ENCODE peak calls at places on chromosomes 7 and 10, in four cellular contexts. E is H1, F is GM12878, J is GM12892. P is an unnamed sample.

GRCh38 chr7:1819258-1819841 is 149.3 kb downstream of the ELFN1 start:
- DNase-seq in E (no peak), F (no peak), J (no peak), P (no peak)

GRCh38 chr10:12946372-12946771 is 55.1 kb downstream of the CCDC3 start:
- DNase-seq in E (no peak), F (no peak), J (no peak), P (no peak)

GRCh38 chr7:41621953-41622831 is 80.7 kb downstream of the INHBA start:
- DNase-seq in E (no peak), F (no peak), J (no peak), P (no peak)

GRCh38 chr10:23341004-23341403 is 3.6 kb downstream of the C10orf67 start:
- DNase-seq in E (no peak), F (no peak), J (no peak), P (no peak)

GRCh38 chr7:86667732-86668131 is 24.0 kb downstream of the GRM3 start:
- DNase-seq in E (no peak), F (no peak), J (no peak), P (no peak)

GRCh38 chr7:141221007-141221612 is 147.2 kb downstream of the TMEM178B start:
- DNase-seq in E (no peak), F (no peak), J (no peak), P (no peak)

GRCh38 chr10:17607603-17608332 is 9.4 kb downstream of the HACD1 start:
- DNase-seq in E (no peak), F (no peak), J (no peak), P (no peak)

GRCh38 chr7:114502454-114503254 is 88.0 kb downstream of the FOXP2 start:
- DNase-seq in E (no peak), F (no peak), J (no peak), P (no peak)

GRCh38 chr10:91653214-91653875 is 20.5 kb upstream of the PPP1R3C start:
- DNase-seq in E (no peak), F (no peak), J (no peak), P (no peak)

GRCh38 chr10:112792487-112793196 is 157.4 kb upstream of the TCF7L2 start:
- DNase-seq in E (no peak), F (no peak), J (no peak), P (no peak)

GRCh38 chr7:99375070-99375807 is 709 bp downstream of the ARPC1B start:
- DNase-seq in E (no peak), F (no peak), J (peak), P (peak)

GRCh38 chr7:46007990-46008643 is 87.0 kb upstream of the IGFBP3 start:
- DNase-seq in E (no peak), F (no peak), J (no peak), P (no peak)

GRCh38 chr7:121058975-121059374 is 70.5 kb downstream of the CPED1 start:
- DNase-seq in E (no peak), F (no peak), J (no peak), P (no peak)

GRCh38 chr7:66140924-66141323 is 26.3 kb downstream of the CRCP start:
- DNase-seq in E (no peak), F (no peak), J (no peak), P (no peak)

GRCh38 chr10:29543715-29544114 is 91.1 kb downstream of the SVIL start:
- DNase-seq in E (no peak), F (no peak), J (no peak), P (no peak)

GRCh38 chr10:1631282-1631681 is 106.0 kb downstream of the ADARB2 start:
- DNase-seq in E (no peak), F (no peak), J (no peak), P (no peak)

GRCh38 chr10:11724938-11725776 is 17.0 kb upstream of the ECHDC3 start:
- DNase-seq in E (no peak), F (peak), J (peak), P (peak)

GRCh38 chr7:5827755-5828154 is 46.3 kb upstream of the RNF216 start:
- DNase-seq in E (no peak), F (no peak), J (no peak), P (no peak)

GRCh38 chr7:135745702-135746312 is 2.8 kb downstream of the FAM180A start:
- DNase-seq in E (no peak), F (no peak), J (no peak), P (no peak)

GRCh38 chr10:129455625-129456024 is 11.4 kb upstream of the MGMT start:
- DNase-seq in E (no peak), F (no peak), J (no peak), P (no peak)

GRCh38 chr7:98617960-98618418 is 904 bp downstream of the NPTX2 start:
- DNase-seq in E (no peak), F (no peak), J (no peak), P (no peak)

GRCh38 chr10:81073155-81073554 is 535.5 kb downstream of the SH2D4B start:
- DNase-seq in E (no peak), F (no peak), J (no peak), P (no peak)

GRCh38 chr7:132840197-132840596 is 241.7 kb downstream of the CHCHD3 start:
- DNase-seq in E (no peak), F (no peak), J (no peak), P (no peak)

GRCh38 chr7:107405559-107405958 is 64.3 kb upstream of the GPR22 start:
- DNase-seq in E (no peak), F (no peak), J (no peak), P (no peak)

GRCh38 chr10:74227697-74228424 is 76.8 kb downstream of the ADK start:
- DNase-seq in E (no peak), F (peak), J (no peak), P (no peak)

GRCh38 chr7:38463277-38464224 is 167.6 kb downstream of the AMPH start:
- DNase-seq in E (no peak), F (peak), J (no peak), P (peak)

GRCh38 chr7:449249-450019 is 70.2 kb downstream of the PDGFA start:
- DNase-seq in E (no peak), F (no peak), J (no peak), P (no peak)

GRCh38 chr10:31319602-31320178 is 674 bp downstream of the ZEB1 start:
- DNase-seq in E (no peak), F (no peak), J (no peak), P (peak)

GRCh38 chr7:75966209-75966961 is 28.0 kb downstream of the TMEM120A start:
- DNase-seq in E (no peak), F (no peak), J (no peak), P (no peak)

GRCh38 chr7:107528461-107528860 is 35.3 kb downstream of the COG5 start:
- DNase-seq in E (no peak), F (no peak), J (no peak), P (no peak)

GRCh38 chr7:151688236-151688780 is 168.6 kb upstream of the RHEB start:
- DNase-seq in E (no peak), F (no peak), J (no peak), P (no peak)

GRCh38 chr10:129949411-129950335 is 14.4 kb downstream of the EBF3 start:
- DNase-seq in E (no peak), F (no peak), J (no peak), P (no peak)

GRCh38 chr10:27771231-27771630 is 25.6 kb upstream of the MKX start:
- DNase-seq in E (no peak), F (no peak), J (no peak), P (no peak)

GRCh38 chr10:62399211-62399610 is 25.0 kb downstream of the ZNF365 start:
- DNase-seq in E (no peak), F (no peak), J (no peak), P (no peak)

GRCh38 chr7:150756858-150757257 is 19.6 kb downstream of the GIMAP5 start:
- DNase-seq in E (no peak), F (no peak), J (no peak), P (no peak)

DNA sequence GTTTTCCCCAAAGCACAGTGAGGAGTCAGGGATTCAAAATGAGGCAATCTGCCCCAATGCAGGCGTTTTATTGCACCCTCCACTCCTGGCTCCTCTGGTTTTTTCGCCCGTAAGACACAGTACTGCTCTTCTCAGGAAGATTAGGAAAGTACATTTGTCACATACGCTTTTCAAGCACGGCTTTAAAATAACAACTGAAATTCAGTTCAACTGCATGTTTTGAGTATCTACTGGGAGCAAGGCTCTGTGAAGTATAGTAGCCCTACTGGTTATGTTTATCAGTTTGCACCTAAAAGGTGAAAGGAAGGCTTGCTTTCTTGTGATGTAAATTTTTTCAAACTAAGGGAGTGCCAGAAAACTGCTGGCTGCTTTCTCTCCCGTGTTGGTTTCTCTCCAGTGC is 1.9 kb upstream of the SGMS1 start:
- DNase-seq in E (no peak), F (no peak), J (no peak), P (no peak)
- TF ChIP-seq TAF1 in E (peak), F (no peak), J (no peak), P (no peak)

GRCh38 chr10:7945025-7945424 is 109.5 kb upstream of the GATA3 start:
- DNase-seq in E (no peak), F (no peak), J (no peak), P (no peak)

GRCh38 chr10:7948601-7949000 is 105.9 kb upstream of the GATA3 start:
- DNase-seq in E (no peak), F (no peak), J (no peak), P (no peak)

GRCh38 chr10:7944537-7944936 is 110.0 kb upstream of the GATA3 start:
- DNase-seq in E (no peak), F (no peak), J (no peak), P (no peak)

GRCh38 chr10:7942859-7943258 is 111.6 kb upstream of the GATA3 start:
- DNase-seq in E (no peak), F (no peak), J (no peak), P (no peak)

GRCh38 chr10:7945469-7946187 is 108.9 kb upstream of the GATA3 start:
- DNase-seq in E (no peak), F (no peak), J (no peak), P (no peak)
- TF ChIP-seq POLR2AphosphoS5 in E (no peak), F (no peak), J (no peak), P (no peak)

GRCh38 chr10:103192089-103192450 is 1.0 kb downstream of the NT5C2 start:
- DNase-seq in E (no peak), F (no peak), J (no peak), P (no peak)

GRCh38 chr10:103197177-103197576 is 4.1 kb upstream of the NT5C2 start:
- DNase-seq in E (no peak), F (no peak), J (no peak), P (no peak)

GRCh38 chr10:103192451-103193106 is 493 bp downstream of the NT5C2 start:
- DNase-seq in E (no peak), F (no peak), J (peak), P (peak)

GRCh38 chr10:103193107-103193819 is at the start of gene NT5C2:
- DNase-seq in E (no peak), F (no peak), J (peak), P (peak)

DNA sequence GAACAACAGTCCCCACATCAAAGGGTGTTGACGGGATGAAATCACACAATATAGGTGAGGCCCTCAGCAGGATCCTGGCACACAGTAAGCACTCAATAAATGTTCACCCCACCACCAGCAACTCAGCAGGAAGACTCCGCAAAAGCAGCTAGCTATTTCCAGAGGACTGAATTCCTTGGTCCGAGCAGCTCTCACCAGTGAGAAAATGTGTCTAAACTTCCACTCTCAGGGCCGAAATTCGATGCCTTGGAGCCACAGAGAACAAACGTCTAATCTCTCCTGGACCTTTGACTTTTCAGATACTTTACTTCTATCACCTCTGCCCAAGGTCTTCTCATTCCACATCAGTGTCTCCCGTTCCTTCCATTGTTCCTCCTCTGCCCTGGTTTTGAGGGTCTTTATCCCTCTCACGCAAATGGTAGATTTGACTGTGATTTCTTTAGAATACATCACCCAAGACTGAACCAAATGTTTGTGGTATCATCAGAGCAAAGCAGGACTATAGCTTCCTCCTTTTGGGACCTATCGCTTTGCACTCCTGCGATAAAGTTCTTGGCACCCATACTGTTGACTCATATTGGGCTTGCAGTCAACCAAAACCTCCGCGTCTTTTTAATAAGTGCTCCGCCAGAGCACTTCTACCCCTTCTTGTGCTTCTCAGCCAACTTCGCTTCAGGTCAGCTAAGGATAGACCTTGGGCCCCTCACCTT is 903 bp upstream of the NT5C2 start:
- DNase-seq in E (no peak), F (peak), J (peak), P (no peak)
- TF ChIP-seq TAF1 in E (no peak), F (no peak), J (no peak), P (no peak)

DNA sequence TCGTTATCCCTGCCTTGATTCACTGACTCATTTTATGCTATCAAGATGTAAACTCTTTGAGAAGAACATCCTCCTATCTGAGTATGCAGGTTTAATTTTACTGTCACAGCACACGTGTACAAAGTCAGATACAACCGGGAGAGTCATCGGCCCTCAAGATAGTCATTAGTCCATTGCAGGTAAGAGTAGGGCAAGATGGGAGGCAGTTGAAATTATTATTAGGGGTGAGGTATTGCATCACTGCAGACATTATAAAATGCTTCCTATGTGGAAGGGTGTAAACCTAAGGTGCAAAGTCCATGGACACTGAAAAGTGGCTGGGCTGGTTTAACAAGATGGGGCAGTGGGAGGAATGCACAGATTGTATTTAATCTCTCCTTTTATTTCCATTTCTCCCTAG is 113.7 kb downstream of the ARL4A start:
- DNase-seq in E (no peak), F (no peak), J (no peak), P (no peak)
- TF ChIP-seq POLR2AphosphoS5 in E (no peak), F (no peak), J (no peak), P (no peak)

DNA sequence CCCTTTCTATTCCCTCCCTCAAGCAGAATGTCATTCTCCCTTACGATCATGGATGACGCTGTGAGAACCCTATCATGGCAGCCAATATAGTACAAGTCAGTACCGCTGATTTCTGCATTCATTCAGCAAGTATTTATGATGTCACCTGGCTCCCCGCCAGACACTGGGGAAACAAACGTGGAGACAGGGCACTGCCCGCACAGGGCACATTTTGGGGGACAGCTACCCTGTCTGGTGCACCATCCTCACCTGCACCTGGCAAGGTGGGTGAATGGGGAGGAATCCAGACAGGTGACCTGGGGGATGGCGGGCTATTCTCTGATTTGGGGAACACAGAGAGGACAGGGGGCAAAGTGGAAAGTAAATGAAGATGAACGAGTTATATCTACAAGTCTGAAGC is 28.4 kb downstream of the MKI67 start:
- DNase-seq in E (no peak), F (no peak), J (no peak), P (no peak)
- TF ChIP-seq TAF1 in E (no peak), F (no peak), J (no peak), P (no peak)

GRCh38 chr10:613217-613616 is 76.3 kb downstream of the DIP2C start:
- DNase-seq in E (no peak), F (no peak), J (no peak), P (no peak)
- TF ChIP-seq POLR2AphosphoS5 in E (no peak), F (no peak), J (no peak), P (no peak)

GRCh38 chr10:100339236-100339635 is 7.8 kb upstream of the SCD start:
- DNase-seq in E (no peak), F (peak), J (peak), P (peak)

GRCh38 chr10:100333821-100334469 is 3.9 kb upstream of the PKD2L1 start:
- DNase-seq in E (no peak), F (no peak), J (no peak), P (no peak)

GRCh38 chr10:100338434-100339036 is 8.5 kb upstream of the SCD start:
- DNase-seq in E (no peak), F (no peak), J (peak), P (peak)

GRCh38 chr10:100333106-100333505 is 3.1 kb upstream of the PKD2L1 start:
- DNase-seq in E (no peak), F (no peak), J (no peak), P (no peak)

DNA sequence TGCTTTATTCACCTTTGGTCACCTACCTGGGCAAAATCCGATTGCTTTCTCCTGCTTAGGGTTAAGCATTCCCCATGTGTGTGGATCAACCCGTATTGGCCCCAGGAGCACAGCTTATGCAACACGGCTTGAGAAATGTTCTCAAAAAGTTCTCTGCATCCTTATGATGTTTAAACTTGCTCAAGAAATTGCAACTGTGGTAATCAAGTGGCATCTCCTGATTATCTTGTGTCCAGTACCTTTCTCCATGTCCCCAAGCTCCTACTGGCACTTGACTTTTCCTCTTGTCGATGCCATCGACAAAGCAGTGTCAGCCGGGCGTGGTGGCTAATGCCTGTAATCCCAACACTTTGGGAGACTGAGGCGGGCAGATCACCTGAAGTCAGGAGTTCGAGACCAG is 4.7 kb upstream of the PKD2L1 start:
- DNase-seq in E (no peak), F (no peak), J (no peak), P (no peak)
- TF ChIP-seq TAF1 in E (no peak), F (no peak), J (no peak), P (no peak)

DNA sequence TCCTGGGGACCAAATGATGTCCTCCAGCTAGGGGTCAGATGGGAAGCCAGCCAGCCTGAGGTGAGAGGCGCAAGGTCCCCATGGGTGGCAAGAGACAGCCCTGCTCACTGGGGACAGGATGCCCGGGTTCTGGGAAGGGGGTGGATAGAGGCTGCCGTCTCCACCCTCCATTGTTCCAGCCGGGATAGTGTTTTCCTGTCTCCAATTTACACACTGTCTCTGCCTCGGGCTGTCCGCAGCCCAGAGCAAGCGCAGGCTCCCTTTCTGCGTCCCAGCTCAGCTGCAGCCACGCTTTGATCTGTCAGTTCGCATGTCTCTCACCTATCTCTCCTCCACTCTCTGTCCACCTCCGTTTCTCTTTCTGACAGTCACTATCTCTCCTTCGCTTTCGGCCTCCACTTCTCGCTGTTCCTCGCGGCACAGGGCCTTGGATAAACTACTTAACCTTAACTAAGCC is 2.1 kb downstream of the EPHB4 start:
- DNase-seq in E (no peak), F (no peak), J (no peak), P (no peak)
- TF ChIP-seq POLR2AphosphoS5 in E (no peak), F (no peak), J (no peak), P (no peak)

GRCh38 chr10:69807122-69807521 is 5.4 kb downstream of the COL13A1 start:
- DNase-seq in E (no peak), F (no peak), J (no peak), P (no peak)
- TF ChIP-seq TAF1 in E (no peak), F (no peak), J (no peak), P (no peak)

P was measured in GM12891.